ENCODE peak calls at places on chromosome 16, in ten cellular contexts. C, V, Q, H, E, F, O, T, X and U are unnamed samples. For H3K9me3, the result is how much of the 10 kb centered on the place peaks cover.

GRCh38 chr16:79047337-79047736 is 553.2 kb downstream of the MAF start:
- DNase-seq in E (no peak), H (peak), X (no peak), C (no peak), F (peak), O (no peak), Q (no peak), V (no peak), T (no peak), U (no peak)

GRCh38 chr16:53081686-53082407 is 27.1 kb downstream of the CHD9 start:
- DNase-seq in T (no peak), C (no peak), E (no peak), H (no peak), Q (no peak), X (no peak), F (no peak), O (no peak), V (no peak), U (no peak)

GRCh38 chr16:1535391-1536291 is 2.2 kb downstream of the TMEM204 start:
- DNase-seq in F (no peak), O (no peak), X (no peak), V (no peak), T (no peak), C (no peak), Q (no peak), H (no peak), E (no peak), U (no peak)

GRCh38 chr16:84532299-84532724 is 27.9 kb upstream of the MEAK7 start:
- DNase-seq in E (peak), C (peak), F (no peak), Q (peak), H (no peak), T (peak), X (peak), O (peak), V (peak), U (peak)

GRCh38 chr16:1503110-1503955 is 10.2 kb downstream of the TELO2 start:
- DNase-seq in Q (no peak), H (no peak), C (no peak), F (no peak), T (no peak), X (no peak), V (no peak), O (no peak), E (no peak), U (no peak)

GRCh38 chr16:66728804-66729203 is 22.6 kb downstream of the DYNC1LI2 start:
- DNase-seq in O (no peak), E (no peak), X (no peak), V (no peak), F (no peak), H (no peak), Q (no peak), C (no peak), T (no peak), U (no peak)

GRCh38 chr16:54050281-54051210 is 236.0 kb downstream of the IRX3 start:
- DNase-seq in E (peak), O (no peak), T (peak), H (peak), V (no peak), Q (no peak), C (no peak), F (no peak), X (no peak), U (no peak)

GRCh38 chr16:70694517-70695218 is 8.8 kb upstream of the MTSS2 start:
- DNase-seq in C (no peak), F (no peak), V (no peak), O (no peak), X (no peak), T (no peak), E (no peak), Q (peak), H (no peak), U (no peak)

GRCh38 chr16:35745821-35746248 is 2286.4 kb downstream of the TP53TG3F start:
- DNase-seq in H (no peak), C (no peak), O (no peak), X (no peak), T (no peak), F (no peak), V (no peak), Q (no peak), E (no peak), U (no peak)

GRCh38 chr16:35743101-35743692 is 2283.8 kb downstream of the TP53TG3F start:
- DNase-seq in X (no peak), Q (no peak), H (no peak), C (no peak), E (no peak), O (no peak), F (no peak), V (no peak), T (no peak), U (no peak)

GRCh38 chr16:35745191-35745590 is 2285.8 kb downstream of the TP53TG3F start:
- DNase-seq in Q (no peak), V (no peak), X (no peak), T (no peak), C (no peak), E (no peak), H (no peak), F (no peak), O (no peak), U (no peak)

GRCh38 chr16:35744716-35745115 is 2285.3 kb downstream of the TP53TG3F start:
- DNase-seq in V (no peak), T (no peak), H (no peak), X (no peak), E (no peak), O (no peak), Q (no peak), F (no peak), C (no peak), U (no peak)

DNA sequence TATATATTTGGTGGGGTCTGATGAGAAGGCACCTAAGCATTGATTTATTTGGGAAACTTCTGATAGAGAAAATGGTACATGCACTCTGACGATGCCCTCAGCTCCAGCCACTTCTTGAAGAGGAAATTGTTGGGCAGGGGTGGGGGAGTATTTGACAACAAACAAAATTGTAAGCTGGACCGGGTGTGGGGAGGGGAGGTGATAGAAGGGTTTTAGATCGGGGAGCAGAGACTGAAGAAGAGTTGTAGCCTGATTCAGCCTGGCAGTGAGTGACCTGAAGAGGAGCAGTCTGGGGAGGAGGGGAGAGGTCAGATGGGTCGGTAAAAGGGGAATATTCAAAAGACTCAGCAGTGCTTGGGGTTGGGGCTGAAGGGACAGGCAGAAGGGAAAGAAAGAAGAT is 2284.7 kb downstream of the TP53TG3F start:
- DNase-seq in H (no peak), V (no peak), T (no peak), Q (no peak), F (no peak), E (no peak), O (no peak), X (no peak), C (no peak), U (no peak)
- H3K9me3 ChIP-seq in H (half or more), V (half or more), T (under half), Q (under half), F (under half), E (half or more), O (under half), X (under half), C (under half), U (under half)

GRCh38 chr16:10308305-10309193 is 77.3 kb upstream of the ATF7IP2 start:
- DNase-seq in T (no peak), X (peak), E (no peak), F (no peak), C (no peak), O (peak), H (no peak), V (no peak), Q (no peak), U (no peak)
- TF ChIP-seq CTCF in T (no peak), X (no peak), E (no peak), F (no peak), C (no peak), O (no peak), H (no peak), V (no peak), Q (no peak), U (no peak)

GRCh38 chr16:57167951-57168350 is 17.9 kb downstream of the PSME3IP1 start:
- DNase-seq in V (no peak), E (no peak), H (no peak), O (no peak), X (peak), F (peak), Q (no peak), T (no peak), C (no peak), U (no peak)
- H3K27ac ChIP-seq in V (peak), E (no peak), H (no peak), O (no peak), X (no peak), F (no peak), Q (no peak), T (no peak), C (no peak), U (no peak)

GRCh38 chr16:86458457-86458777 is 51.9 kb upstream of the FOXF1 start:
- DNase-seq in Q (no peak), H (no peak), O (no peak), V (no peak), E (no peak), C (no peak), F (no peak), T (no peak), X (no peak), U (no peak)

GRCh38 chr16:86452451-86452850 is 57.9 kb upstream of the FOXF1 start:
- DNase-seq in C (no peak), Q (peak), X (no peak), H (no peak), V (no peak), O (no peak), T (no peak), E (no peak), F (no peak), U (no peak)

GRCh38 chr16:86455116-86455515 is 55.2 kb upstream of the FOXF1 start:
- DNase-seq in V (no peak), F (no peak), O (no peak), E (no peak), X (no peak), T (no peak), Q (no peak), C (no peak), H (no peak), U (no peak)

GRCh38 chr16:86457621-86458456 is 52.5 kb upstream of the FOXF1 start:
- DNase-seq in E (no peak), Q (no peak), C (no peak), F (no peak), H (no peak), O (no peak), X (no peak), T (no peak), V (no peak), U (no peak)

GRCh38 chr16:86455609-86456008 is 54.7 kb upstream of the FOXF1 start:
- DNase-seq in C (no peak), H (no peak), Q (no peak), F (no peak), V (no peak), E (no peak), X (no peak), O (no peak), T (no peak), U (no peak)
- H3K9me3 ChIP-seq in C (under half), H (under half), Q (under half), F (under half), V (under half), E (under half), X (under half), O (under half), T (under half), U (under half)

GRCh38 chr16:3058173-3059030 is 7.0 kb upstream of the IL32 start:
- DNase-seq in Q (peak), X (no peak), E (peak), O (peak), F (peak), H (peak), T (peak), V (peak), C (no peak), U (peak)
- TF ChIP-seq CTCF in Q (no peak), X (no peak), E (peak), O (no peak), F (no peak), H (peak), T (peak), V (no peak), C (no peak), U (no peak)

DNA sequence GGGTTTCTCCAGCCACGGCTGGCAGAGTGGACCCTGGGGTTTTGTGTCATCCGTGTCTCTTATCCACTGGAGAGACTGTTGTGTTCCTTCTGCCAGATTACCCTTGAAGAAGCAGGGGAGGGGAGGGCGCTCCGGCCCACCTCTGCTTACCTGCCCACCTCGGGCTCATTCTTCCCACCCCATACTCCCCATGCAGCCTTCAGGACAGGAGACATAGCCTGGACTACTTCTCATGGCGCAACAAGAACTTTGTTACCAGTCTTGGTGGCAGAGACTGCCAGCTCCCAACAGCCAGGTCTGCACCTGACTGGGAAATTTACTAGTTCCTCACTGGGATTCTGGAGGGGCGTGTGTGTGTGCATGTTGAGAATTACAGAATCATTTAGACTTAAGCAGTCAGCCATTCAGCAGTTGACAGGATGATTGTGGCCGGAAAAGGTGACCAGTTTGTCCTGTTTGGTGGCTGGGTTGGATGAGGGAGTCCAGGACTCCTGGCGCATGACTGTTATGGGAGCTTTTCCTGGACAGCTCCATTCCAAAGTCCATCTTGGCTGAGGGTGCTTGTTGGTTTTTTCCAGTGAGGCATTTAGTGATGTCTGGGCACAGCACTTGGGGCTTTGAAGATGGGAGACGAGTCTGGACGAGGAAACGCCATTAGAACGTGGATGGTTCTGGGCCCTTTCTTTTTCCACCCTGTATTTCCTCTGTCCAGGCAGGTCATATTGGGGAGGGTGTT is 8.7 kb downstream of the GSE1 start:
- DNase-seq in E (no peak), H (no peak), C (no peak), V (no peak), T (no peak), O (peak), Q (no peak), F (no peak), X (no peak), U (no peak)
- H3K27ac ChIP-seq in E (no peak), H (no peak), C (no peak), V (no peak), T (no peak), O (peak), Q (no peak), F (no peak), X (no peak), U (no peak)

DNA sequence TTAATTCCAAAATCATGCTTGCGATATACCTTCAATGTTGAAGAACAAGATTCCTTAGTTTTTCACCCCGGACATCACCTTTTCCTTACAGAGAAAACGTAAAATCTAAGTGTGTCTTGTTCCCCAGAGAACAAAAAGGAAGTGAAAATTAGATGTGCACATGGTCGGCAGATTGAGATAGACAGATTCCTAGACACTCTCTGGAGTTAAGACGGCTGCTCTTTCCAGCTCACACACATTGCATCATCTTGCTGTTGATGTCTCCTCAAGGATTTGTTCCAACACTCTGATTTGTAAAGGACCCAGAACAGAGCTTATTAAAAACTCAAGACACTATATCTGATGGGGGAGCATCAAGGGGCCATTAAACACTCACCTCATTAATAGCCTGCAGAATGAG is 228.0 kb downstream of the GRIN2A start:
- DNase-seq in O (no peak), H (no peak), E (no peak), X (no peak), C (no peak), T (no peak), V (no peak), F (no peak), Q (no peak), U (no peak)
- H3K9me3 ChIP-seq in O (under half), H (under half), E (under half), X (under half), C (under half), T (under half), V (under half), F (under half), Q (under half), U (under half)

DNA sequence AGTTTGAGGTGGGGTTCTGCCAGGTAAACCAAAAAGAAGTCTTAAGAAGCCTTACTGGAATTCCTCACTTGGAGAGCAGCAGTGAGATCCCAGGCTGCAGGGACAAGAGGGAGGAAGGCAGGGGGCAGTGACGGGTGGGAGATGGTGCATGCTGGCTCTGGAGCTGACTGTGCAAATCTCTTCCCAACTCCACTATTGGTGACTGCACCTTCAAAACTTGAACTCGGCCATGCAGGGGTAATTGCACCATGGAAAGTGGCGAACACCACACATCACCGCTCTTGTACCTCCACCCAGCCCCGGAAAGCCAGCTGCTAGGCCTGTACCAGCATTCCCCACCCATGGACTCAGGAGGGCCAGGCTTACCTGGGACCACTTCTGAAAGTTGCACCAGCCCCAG is 51.4 kb upstream of the CDR2 start:
- DNase-seq in H (no peak), C (no peak), F (no peak), E (peak), O (no peak), X (no peak), V (no peak), Q (no peak), T (peak), U (no peak)
- TF ChIP-seq CTCF in H (no peak), C (no peak), F (no peak), E (no peak), O (no peak), X (no peak), V (no peak), Q (no peak), T (peak), U (no peak)

DNA sequence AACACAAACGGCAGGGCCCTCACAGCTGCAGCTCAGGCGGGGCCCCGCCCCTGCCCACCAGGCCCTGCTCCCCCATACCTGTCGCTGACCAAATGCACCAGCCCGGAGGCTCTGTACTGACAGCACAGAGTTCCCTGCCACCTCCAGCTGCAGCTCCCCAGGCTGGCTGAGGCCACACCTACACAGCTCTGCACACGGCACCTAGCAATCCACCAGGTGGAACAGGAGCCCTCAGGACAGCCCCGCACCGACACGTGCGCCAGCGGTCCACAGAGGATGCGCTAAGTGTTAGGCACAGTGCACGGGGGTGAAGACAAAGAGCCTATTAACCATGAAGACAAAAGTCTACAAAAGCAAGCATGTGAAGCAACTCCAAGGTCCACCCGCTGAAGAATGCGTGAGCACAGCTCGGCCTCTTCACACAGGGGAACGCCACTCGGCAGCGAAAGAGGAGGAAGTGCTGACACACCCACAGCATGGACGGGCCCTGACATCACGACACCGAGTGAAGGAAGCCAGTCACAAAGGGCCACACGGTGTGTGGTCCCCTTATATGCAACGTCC is 5.4 kb downstream of the ZCCHC14 start:
- DNase-seq in E (peak), F (no peak), Q (peak), O (peak), V (peak), C (peak), H (no peak), T (peak), X (peak), U (peak)
- H3K27ac ChIP-seq in E (no peak), F (no peak), Q (peak), O (peak), V (no peak), C (peak), H (no peak), T (no peak), X (peak), U (peak)

GRCh38 chr16:60852635-60853034 is 1183.6 kb downstream of the CDH8 start:
- DNase-seq in V (no peak), E (no peak), O (no peak), H (no peak), C (no peak), F (no peak), T (no peak), Q (no peak), X (no peak), U (no peak)
- H3K9me3 ChIP-seq in V (under half), E (under half), O (under half), H (under half), C (under half), F (under half), T (under half), Q (under half), X (under half), U (under half)